ENCODE peak calls at places on chromosomes 1 and 21, in nine cellular contexts. F is neural progenitor cell, H is SJSA1, W is ovary, A is pancreas, J is left ventricle myocardium inferior, C is uterus, D is PC-9, R is body of pancreas. N is an unnamed sample.

GRCh38 chr1:31855038-31855845 is 39.4 kb upstream of the SPOCD1 start:
- DNase-seq in F (no peak), H (no peak), W (no peak), A (no peak), J (no peak), C (no peak), D (peak), R (no peak), N (peak)

GRCh38 chr1:203215573-203215972 is 13.9 kb downstream of the CHIT1 start:
- DNase-seq in F (peak), H (no peak), W (no peak), A (no peak), J (no peak), C (no peak), D (no peak), R (no peak), N (no peak)

GRCh38 chr21:30234643-30235042 is 18.7 kb upstream of the CLDN8 start:
- DNase-seq in F (no peak), H (no peak), W (no peak), A (no peak), J (no peak), C (no peak), D (peak), R (no peak), N (peak)

GRCh38 chr1:168665975-168666374 is 63.0 kb downstream of the DPT start:
- DNase-seq in F (no peak), H (no peak), W (no peak), A (no peak), J (no peak), C (no peak), D (no peak), R (no peak), N (no peak)

GRCh38 chr1:12544992-12545391 is 73.0 kb downstream of the DHRS3 start:
- DNase-seq in F (no peak), H (no peak), W (no peak), A (no peak), J (no peak), C (no peak), D (no peak), R (no peak), N (no peak)

GRCh38 chr1:37037675-37038074 is 3.4 kb upstream of the GRIK3 start:
- DNase-seq in F (peak), H (no peak), W (no peak), A (no peak), J (no peak), C (no peak), D (no peak), R (no peak), N (no peak)

GRCh38 chr1:91685994-91686393 is 185.3 kb downstream of the CDC7 start:
- DNase-seq in F (no peak), H (no peak), W (no peak), A (no peak), J (no peak), C (no peak), D (no peak), R (peak), N (no peak)

GRCh38 chr1:193763313-193763712 is 576.9 kb upstream of the B3GALT2 start:
- DNase-seq in F (no peak), H (no peak), W (no peak), A (no peak), J (no peak), C (no peak), D (no peak), R (no peak), N (no peak)

GRCh38 chr1:21756393-21757089 is 26.4 kb downstream of the USP48 start:
- DNase-seq in F (no peak), H (no peak), W (no peak), A (no peak), J (no peak), C (no peak), D (no peak), R (no peak), N (no peak)

GRCh38 chr1:27656157-27656893 is 15.7 kb downstream of the IFI6 start:
- DNase-seq in F (peak), H (no peak), W (no peak), A (no peak), J (peak), C (peak), D (no peak), R (no peak), N (no peak)

GRCh38 chr1:88001460-88001859 is 672.8 kb downstream of the LMO4 start:
- DNase-seq in F (no peak), H (no peak), W (no peak), A (no peak), J (no peak), C (no peak), D (peak), R (no peak), N (no peak)

DNA sequence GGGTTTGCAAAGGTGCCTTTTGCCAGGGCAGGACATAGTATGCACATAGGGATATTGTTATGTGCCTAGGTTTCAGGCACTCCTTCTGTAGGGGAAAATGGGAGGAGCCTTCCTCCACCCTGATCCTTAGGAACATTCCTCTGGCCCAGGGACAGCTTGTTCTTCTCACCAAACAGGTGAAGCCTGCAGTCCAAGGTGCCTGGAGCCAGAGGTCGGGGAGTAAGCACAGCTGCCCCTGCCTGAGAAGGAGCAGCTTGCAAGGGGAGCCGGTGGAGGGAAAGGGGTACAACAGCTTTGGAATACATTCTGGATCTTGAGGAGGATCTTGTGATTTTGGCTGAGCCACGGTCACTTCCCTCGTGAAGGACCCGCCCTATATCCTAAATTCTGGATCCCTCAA is 82.4 kb upstream of the CD1D start:
- DNase-seq in F (no peak), H (no peak), W (no peak), A (no peak), J (no peak), C (no peak), D (no peak), R (no peak), N (no peak)
- H3K27ac ChIP-seq in F (no peak), H (no peak), W (peak), A (no peak), J (no peak), C (no peak), D (no peak), R (no peak), N (no peak)

DNA sequence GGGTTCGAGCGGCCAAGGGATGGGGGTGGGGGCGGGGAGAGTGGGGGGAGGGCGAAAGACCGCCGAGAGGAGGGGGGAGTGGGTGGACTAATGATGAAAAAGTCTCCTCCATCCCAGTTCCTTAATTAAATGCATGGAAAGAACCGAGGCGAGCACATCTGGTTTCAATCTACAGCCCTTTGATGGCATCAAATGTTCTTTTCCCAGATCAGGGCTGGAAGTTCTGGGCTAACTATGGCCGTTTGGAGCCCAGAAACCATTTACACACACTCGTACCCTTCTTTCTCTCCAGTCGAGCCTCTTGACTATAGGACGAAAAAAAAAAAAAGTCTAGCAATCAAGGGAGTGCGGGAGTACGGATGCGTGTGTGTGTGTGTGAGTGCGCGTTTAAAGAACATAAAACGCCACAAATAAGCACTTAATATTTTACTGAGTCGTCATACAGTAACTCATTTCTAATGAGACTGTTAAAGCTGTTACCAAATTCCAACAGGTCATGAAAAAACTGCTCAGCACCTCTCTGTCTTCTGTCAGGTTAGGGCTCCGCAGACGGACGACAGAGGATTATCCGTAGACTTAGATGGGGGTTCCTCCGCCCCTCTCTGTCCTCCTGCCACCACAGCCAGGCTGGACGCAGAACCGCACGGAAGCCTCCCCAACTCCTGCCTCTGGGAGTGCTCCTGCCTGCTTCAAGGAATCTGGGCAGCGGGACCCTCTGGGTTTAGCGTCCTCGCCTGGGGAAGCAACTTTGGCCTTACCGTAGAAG is 2.1 kb upstream of the PRRX1 start:
- DNase-seq in F (peak), H (peak), W (peak), A (peak), J (no peak), C (peak), D (no peak), R (no peak), N (no peak)
- H3K27ac ChIP-seq in F (no peak), H (no peak), W (peak), A (no peak), J (peak), C (peak), D (no peak), R (no peak), N (no peak)

DNA sequence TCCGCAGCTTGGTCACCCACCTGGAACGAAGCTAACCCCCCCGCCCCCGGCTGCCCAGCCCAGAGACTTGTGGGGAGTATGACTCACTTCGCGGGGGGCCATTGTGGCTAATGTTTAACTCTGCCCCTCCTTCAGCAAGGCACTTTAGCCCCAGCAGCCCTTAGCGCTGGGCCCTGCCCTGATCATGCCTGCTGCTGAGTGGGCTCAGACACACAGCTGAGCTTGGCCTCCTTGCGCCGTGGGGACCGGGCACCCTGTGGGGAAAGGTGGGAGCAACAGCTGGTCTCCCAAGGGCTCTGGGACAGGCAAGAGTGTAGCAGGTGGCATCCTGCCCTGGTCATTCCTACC is 6.3 kb upstream of the LAD1 start:
- DNase-seq in F (no peak), H (no peak), W (no peak), A (peak), J (no peak), C (no peak), D (no peak), R (peak), N (no peak)
- H3K27ac ChIP-seq in F (no peak), H (no peak), W (no peak), A (peak), J (no peak), C (no peak), D (no peak), R (peak), N (no peak)

DNA sequence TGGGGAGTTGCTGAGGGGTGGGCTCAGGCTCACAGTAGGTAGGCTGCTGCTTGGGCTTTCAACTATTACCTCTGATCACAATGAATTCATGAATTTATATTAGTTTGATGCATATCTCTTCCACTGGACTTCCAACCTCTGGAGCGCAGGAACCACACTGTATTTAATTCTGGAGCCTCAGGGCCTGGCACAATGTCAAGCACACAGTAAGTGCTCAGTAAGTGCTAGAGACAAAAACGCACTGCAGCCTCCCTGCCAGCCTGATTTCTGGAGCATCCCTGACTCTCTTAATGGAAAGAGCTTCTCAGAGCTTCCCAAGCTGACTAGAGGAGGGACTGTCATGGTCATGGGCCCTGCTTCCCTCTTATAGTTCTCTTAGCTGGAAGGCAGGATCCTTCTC is 33.8 kb downstream of the NUAK2 start:
- DNase-seq in F (no peak), H (no peak), W (no peak), A (no peak), J (no peak), C (no peak), D (no peak), R (no peak), N (no peak)
- H3K27ac ChIP-seq in F (no peak), H (peak), W (no peak), A (no peak), J (peak), C (no peak), D (no peak), R (no peak), N (no peak)

DNA sequence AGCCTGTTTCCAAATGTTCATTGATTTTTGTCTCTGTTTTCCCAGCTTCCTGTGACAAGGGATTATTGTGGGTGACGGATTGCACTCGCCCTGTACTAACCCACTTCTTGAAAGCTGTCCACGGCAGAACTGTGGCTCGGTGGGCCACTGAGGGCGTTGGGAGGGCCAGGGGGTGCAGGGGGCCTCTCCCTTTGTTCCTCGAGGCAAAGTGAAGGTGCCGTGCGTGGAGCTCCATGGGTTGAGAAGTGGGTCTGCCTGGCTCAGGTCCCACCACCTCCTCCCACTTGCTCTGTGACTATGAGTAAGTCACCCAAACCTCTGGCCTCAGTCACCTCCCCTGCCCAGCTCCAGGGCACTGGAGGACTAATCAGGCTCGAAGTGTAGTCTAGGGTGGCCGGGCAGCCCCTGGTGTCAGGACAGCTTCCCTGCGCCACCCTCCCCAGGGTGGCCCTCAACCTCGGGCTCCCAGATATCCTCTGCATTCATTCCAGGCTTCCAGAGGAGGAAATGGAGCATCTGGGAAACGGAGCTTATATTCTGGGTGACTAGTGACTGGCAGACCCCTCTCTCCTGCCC is 148.6 kb downstream of the NPHP4 start:
- DNase-seq in F (no peak), H (no peak), W (no peak), A (no peak), J (no peak), C (no peak), D (no peak), R (no peak), N (no peak)
- H3K27ac ChIP-seq in F (no peak), H (no peak), W (no peak), A (no peak), J (no peak), C (no peak), D (no peak), R (no peak), N (no peak)

GRCh38 chr1:1987142-1987510 is 16.5 kb downstream of the CFAP74 start:
- DNase-seq in F (no peak), H (no peak), W (no peak), A (no peak), J (no peak), C (no peak), D (no peak), R (no peak), N (no peak)

GRCh38 chr1:1990222-1990621 is 13.4 kb downstream of the CFAP74 start:
- DNase-seq in F (no peak), H (no peak), W (peak), A (no peak), J (peak), C (peak), D (no peak), R (no peak), N (no peak)

GRCh38 chr1:1989102-1989542 is 14.5 kb downstream of the CFAP74 start:
- DNase-seq in F (no peak), H (no peak), W (peak), A (no peak), J (peak), C (peak), D (no peak), R (peak), N (no peak)

GRCh38 chr1:1988061-1988945 is 15.3 kb downstream of the CFAP74 start:
- DNase-seq in F (no peak), H (no peak), W (no peak), A (no peak), J (no peak), C (no peak), D (no peak), R (no peak), N (no peak)

DNA sequence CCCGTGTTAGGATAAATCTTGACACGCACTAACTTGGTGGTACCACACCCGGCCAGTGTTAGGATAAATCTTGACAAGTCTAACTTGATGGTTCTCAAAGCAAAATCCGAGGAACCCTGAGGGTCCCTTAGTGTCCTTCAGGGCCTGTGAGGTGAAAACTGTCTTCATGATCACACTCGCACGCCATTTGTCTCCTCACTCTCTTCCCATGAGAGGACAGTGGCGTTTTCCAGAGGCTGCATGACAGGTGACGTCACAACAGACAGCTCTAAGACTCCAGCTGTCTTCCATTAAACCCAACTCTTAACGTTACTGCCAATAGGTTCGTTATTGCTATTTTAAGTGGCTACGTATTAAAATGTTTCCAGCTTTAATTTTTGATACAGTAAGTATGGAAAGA is 13.8 kb downstream of the CFAP74 start:
- DNase-seq in F (no peak), H (no peak), W (no peak), A (no peak), J (no peak), C (no peak), D (no peak), R (no peak), N (no peak)
- H3K27ac ChIP-seq in F (no peak), H (no peak), W (peak), A (no peak), J (peak), C (peak), D (no peak), R (no peak), N (no peak)

GRCh38 chr1:2553871-2554620 is 2.1 kb upstream of the TNFRSF14 start:
- DNase-seq in F (no peak), H (no peak), W (no peak), A (peak), J (no peak), C (no peak), D (no peak), R (no peak), N (no peak)
- H3K27ac ChIP-seq in F (no peak), H (no peak), W (no peak), A (no peak), J (peak), C (peak), D (no peak), R (no peak), N (no peak)

GRCh38 chr1:59128239-59128736 is 168.6 kb upstream of the FGGY start:
- DNase-seq in F (no peak), H (no peak), W (no peak), A (no peak), J (no peak), C (no peak), D (peak), R (no peak), N (no peak)

GRCh38 chr1:59124166-59124565 is 172.7 kb upstream of the FGGY start:
- DNase-seq in F (no peak), H (no peak), W (no peak), A (no peak), J (no peak), C (no peak), D (no peak), R (no peak), N (no peak)

GRCh38 chr1:59125154-59125553 is 171.7 kb upstream of the FGGY start:
- DNase-seq in F (no peak), H (no peak), W (no peak), A (no peak), J (no peak), C (no peak), D (no peak), R (no peak), N (no peak)

GRCh38 chr1:59125711-59126320 is 171.1 kb upstream of the FGGY start:
- DNase-seq in F (no peak), H (no peak), W (no peak), A (no peak), J (no peak), C (no peak), D (no peak), R (no peak), N (no peak)

DNA sequence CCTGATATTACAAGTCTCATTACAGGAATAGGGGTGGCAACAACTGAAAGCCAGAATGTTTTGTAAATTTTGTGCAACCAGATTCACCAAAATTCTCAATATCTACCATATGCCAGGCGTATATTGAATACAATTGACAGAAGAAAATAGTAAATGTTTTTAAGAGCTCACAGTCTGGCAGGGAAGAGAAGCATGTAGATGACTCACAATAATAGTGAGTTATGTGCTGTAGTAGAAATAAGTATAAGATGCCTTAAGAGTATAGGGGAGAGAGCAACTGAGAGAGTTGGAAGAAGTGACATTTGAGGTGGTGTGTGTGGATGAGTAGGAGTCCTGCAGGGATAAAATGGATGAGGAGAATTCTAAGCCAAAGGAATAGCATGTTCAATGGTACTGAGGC is 170.5 kb upstream of the FGGY start:
- DNase-seq in F (no peak), H (no peak), W (no peak), A (no peak), J (no peak), C (no peak), D (no peak), R (no peak), N (no peak)
- H3K27ac ChIP-seq in F (no peak), H (no peak), W (no peak), A (no peak), J (no peak), C (no peak), D (no peak), R (no peak), N (no peak)

DNA sequence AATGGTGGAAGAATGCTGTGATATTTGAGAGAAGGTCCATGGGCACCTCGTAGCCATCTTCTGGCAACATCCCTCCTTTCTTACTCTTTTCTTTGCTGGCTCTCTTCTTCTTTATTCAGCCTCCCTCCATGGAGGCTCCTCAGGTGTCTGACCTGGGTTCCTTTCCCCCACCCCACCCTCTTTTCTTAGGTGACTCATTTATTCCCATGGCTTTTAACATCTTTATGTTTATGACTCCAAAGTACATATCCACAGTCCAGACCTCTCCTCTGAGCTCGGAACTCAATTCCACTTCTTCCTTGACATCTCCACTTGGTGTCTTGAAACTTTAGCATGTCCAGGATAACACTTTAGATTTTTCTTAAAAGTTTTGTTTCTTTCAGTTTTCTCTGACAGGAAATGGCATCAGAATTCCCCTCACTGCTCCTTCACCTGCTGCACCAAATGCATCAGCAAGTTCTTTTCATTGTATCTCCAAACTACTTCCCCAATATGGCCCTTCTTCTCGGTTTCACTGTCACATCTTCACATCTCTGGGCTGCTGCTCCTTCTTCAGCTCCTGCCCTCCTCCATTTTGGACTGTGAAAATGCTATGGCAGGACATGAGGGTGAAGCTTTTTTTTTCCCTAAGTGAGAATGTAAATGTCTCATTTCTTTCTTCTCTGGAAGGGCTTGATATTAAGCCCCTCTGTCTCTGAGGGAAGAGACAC is 95.9 kb downstream of the GIPC2 start:
- DNase-seq in F (no peak), H (no peak), W (no peak), A (no peak), J (no peak), C (no peak), D (no peak), R (no peak), N (no peak)
- H3K27ac ChIP-seq in F (no peak), H (no peak), W (no peak), A (no peak), J (no peak), C (no peak), D (no peak), R (no peak), N (no peak)